ENCODE peak calls at places on chromosomes 16 and 17, in seven cellular contexts. M, Q, D, J, I, N and U are unnamed samples.

GRCh38 chr17:22128723-22129122 is 436.4 kb downstream of the KCNJ18 start:
- DNase-seq in M (no peak), Q (no peak), D (no peak), J (no peak), I (no peak), N (no peak), U (no peak)

GRCh38 chr16:31105677-31106213 is 2.4 kb upstream of the BCKDK start:
- DNase-seq in M (peak; percentile 83), Q (peak; percentile 98), D (peak; percentile 94), J (peak; percentile 88), I (peak; percentile 20), N (peak; percentile 81), U (peak; percentile 53)

GRCh38 chr17:21193031-21193430 is 20.9 kb downstream of the TMEM11 start:
- DNase-seq in M (no peak), Q (no peak), D (no peak), J (no peak), I (no peak), N (no peak), U (no peak)

GRCh38 chr17:58215685-58216084 is 3.4 kb downstream of the MKS1 start:
- DNase-seq in M (no peak), Q (peak; percentile 67), D (no peak), J (no peak), I (no peak), N (no peak), U (no peak)

GRCh38 chr17:38562903-38563302 is 42.8 kb downstream of the SRCIN1 start:
- DNase-seq in M (no peak), Q (peak; percentile 88), D (no peak), J (no peak), I (no peak), N (no peak), U (no peak)

GRCh38 chr16:64184156-64184555 is 937.7 kb downstream of the CDH11 start:
- DNase-seq in M (no peak), Q (no peak), D (no peak), J (no peak), I (no peak), N (no peak), U (no peak)

GRCh38 chr16:86034421-86034919 is 135.5 kb downstream of the IRF8 start:
- DNase-seq in M (no peak), Q (peak; percentile 40), D (no peak), J (no peak), I (no peak), N (no peak), U (no peak)

GRCh38 chr16:86044881-86045600 is 146.1 kb downstream of the IRF8 start:
- DNase-seq in M (no peak), Q (peak; percentile 47), D (no peak), J (no peak), I (no peak), N (no peak), U (no peak)

GRCh38 chr17:83124871-83125514 is 45.6 kb downstream of the METRNL start:
- DNase-seq in M (no peak), Q (peak; percentile 24), D (peak; percentile 54), J (no peak), I (no peak), N (no peak), U (no peak)

GRCh38 chr17:44850612-44851011 is 2.9 kb downstream of the HIGD1B start:
- DNase-seq in M (no peak), Q (no peak), D (peak; percentile 72), J (peak; percentile 66), I (no peak), N (no peak), U (no peak)

GRCh38 chr17:4541328-4542002 is 13.7 kb downstream of the MYBBP1A start:
- DNase-seq in M (no peak), Q (no peak), D (peak; percentile 65), J (no peak), I (no peak), N (no peak), U (no peak)

GRCh38 chr17:3845754-3846738 is at the start of gene NCBP3:
- DNase-seq in M (peak; percentile 96), Q (peak; percentile 98), D (peak; percentile 95), J (peak; percentile 86), I (peak; percentile 90), N (peak; percentile 97), U (peak; percentile 49)

GRCh38 chr17:57002904-57003303 is 25.0 kb downstream of the SCPEP1 start:
- DNase-seq in M (no peak), Q (peak; percentile 39), D (no peak), J (no peak), I (no peak), N (no peak), U (no peak)

GRCh38 chr16:11698271-11698689 is 30.0 kb downstream of the SNN start:
- DNase-seq in M (no peak), Q (no peak), D (no peak), J (no peak), I (peak; percentile 61), N (no peak), U (no peak)

GRCh38 chr17:76147211-76148014 is 6.4 kb upstream of the FOXJ1 start:
- DNase-seq in M (no peak), Q (peak; percentile 59), D (no peak), J (no peak), I (peak; percentile 11), N (no peak), U (no peak)

GRCh38 chr17:59277031-59277430 is 54.4 kb upstream of the YPEL2 start:
- DNase-seq in M (no peak), Q (no peak), D (no peak), J (no peak), I (no peak), N (no peak), U (no peak)

GRCh38 chr17:66373944-66374817 is 71.8 kb downstream of the PRKCA start:
- DNase-seq in M (peak; percentile 25), Q (peak; percentile 86), D (peak; percentile 62), J (peak; percentile 21), I (no peak), N (peak; percentile 69), U (no peak)

GRCh38 chr16:84950906-84951305 is 60.4 kb downstream of the ZDHHC7 start:
- DNase-seq in M (no peak), Q (peak; percentile 69), D (no peak), J (no peak), I (no peak), N (no peak), U (no peak)

GRCh38 chr17:61405047-61405685 is 5.5 kb downstream of the TBX2 start:
- DNase-seq in M (no peak), Q (peak; percentile 85), D (peak; percentile 60), J (no peak), I (no peak), N (peak; percentile 51), U (no peak)

GRCh38 chr17:35801583-35802224 is 6.3 kb upstream of the MMP28 start:
- DNase-seq in M (peak; percentile 73), Q (no peak), D (peak; percentile 88), J (peak; percentile 78), I (no peak), N (peak; percentile 69), U (no peak)

GRCh38 chr17:35808240-35808961 is 883 bp upstream of the TAF15 start:
- DNase-seq in M (no peak), Q (peak; percentile 56), D (no peak), J (no peak), I (no peak), N (no peak), U (no peak)

GRCh38 chr17:1769826-1770477 is 8.1 kb downstream of the SERPINF1 start:
- DNase-seq in M (peak; percentile 72), Q (peak; percentile 94), D (no peak), J (no peak), I (peak; percentile 94), N (no peak), U (no peak)

GRCh38 chr16:88638323-88639230 is at the start of gene IL17C:
- DNase-seq in M (no peak), Q (peak; percentile 63), D (no peak), J (no peak), I (peak; percentile 35), N (no peak), U (no peak)

GRCh38 chr16:54034684-54035083 is 251.9 kb downstream of the IRX3 start:
- DNase-seq in M (no peak), Q (no peak), D (no peak), J (no peak), I (no peak), N (no peak), U (no peak)

GRCh38 chr16:4323071-4323844 is 7.4 kb downstream of the GLIS2 start:
- DNase-seq in M (peak; percentile 31), Q (peak; percentile 58), D (no peak), J (no peak), I (no peak), N (no peak), U (no peak)

GRCh38 chr16:4309102-4309832 is 6.6 kb upstream of the GLIS2 start:
- DNase-seq in M (no peak), Q (no peak), D (no peak), J (no peak), I (no peak), N (no peak), U (no peak)

GRCh38 chr17:51260960-51261958 is 913 bp downstream of the UTP18 start:
- DNase-seq in M (peak; percentile 87), Q (peak; percentile 95), D (peak; percentile 86), J (peak; percentile 46), I (no peak), N (peak; percentile 76), U (no peak)

GRCh38 chr17:9817086-9817485 is 4.8 kb downstream of the GSG1L2 start:
- DNase-seq in M (peak; percentile 79), Q (peak; percentile 90), D (no peak), J (no peak), I (peak; percentile 51), N (peak; percentile 80), U (no peak)

GRCh38 chr16:68084504-68085258 is 489 bp upstream of the NFATC3 start:
- DNase-seq in M (peak; percentile 95), Q (peak; percentile 91), D (peak; percentile 96), J (peak; percentile 92), I (peak; percentile 48), N (peak; percentile 85), U (peak; percentile 77)

GRCh38 chr17:360141-360705 is 7.6 kb upstream of the RPH3AL start:
- DNase-seq in M (no peak), Q (no peak), D (peak; percentile 18), J (no peak), I (no peak), N (no peak), U (no peak)
- TF ChIP-seq CTCF in M (no peak), Q (no peak), D (no peak), J (no peak), I (no peak), N (no peak), U (no peak)

DNA sequence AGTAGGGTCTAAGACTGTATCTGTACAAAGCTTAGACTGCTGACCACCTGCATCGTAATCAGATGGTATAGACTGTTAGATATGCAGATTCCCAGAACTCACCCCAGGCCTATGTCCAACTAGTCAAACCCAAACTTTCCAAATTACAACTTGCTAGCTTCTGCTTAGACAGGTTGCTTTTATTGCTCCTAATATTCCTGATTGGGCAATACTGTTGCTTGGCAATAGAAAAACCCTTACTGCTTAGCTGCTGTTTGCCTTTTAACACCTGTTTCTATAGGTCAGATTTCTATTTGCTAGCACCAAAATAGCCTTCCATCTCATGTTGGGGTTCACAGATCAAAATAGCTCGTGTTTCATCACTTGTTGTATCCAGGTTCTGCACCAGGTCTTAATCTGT is 2.9 kb downstream of the ZP2 start:
- DNase-seq in M (no peak), Q (no peak), D (no peak), J (no peak), I (no peak), N (no peak), U (no peak)
- H3K9me3 ChIP-seq in M (no peaks in the 10 kb centered on the region), Q (no peaks in the 10 kb centered on the region), D (no peaks in the 10 kb centered on the region), J (no peaks in the 10 kb centered on the region), I (no peaks in the 10 kb centered on the region), N (no peaks in the 10 kb centered on the region), U (no peaks in the 10 kb centered on the region)

GRCh38 chr16:70372921-70373550 is 26.3 kb downstream of the DDX19A start:
- DNase-seq in M (no peak), Q (no peak), D (no peak), J (no peak), I (no peak), N (no peak), U (no peak)
- H3K36me3 ChIP-seq in M (no peaks in the 10 kb centered on the region), Q (peaks cover 66% of the 10 kb centered on the region), D (no peaks in the 10 kb centered on the region), J (peaks cover 28% of the 10 kb centered on the region), I (peaks cover 9% of the 10 kb centered on the region), N (peaks cover 21% of the 10 kb centered on the region), U (peaks cover 32% of the 10 kb centered on the region)

GRCh38 chr17:7445011-7445927 is at the start of gene CHRNB1:
- DNase-seq in M (peak; percentile 85), Q (peak; percentile 98), D (peak; percentile 89), J (peak; percentile 75), I (no peak), N (peak; percentile 93), U (no peak)
- TF ChIP-seq CTCF in M (no peak), Q (peak; percentile 50), D (no peak), J (no peak), I (no peak), N (no peak), U (no peak)